ENCODE peak calls at places on chromosomes 16 and 17, in six cellular contexts. I is anterior cingulate cortex; H is fibroblast of pulmonary artery; M is AG08395; K is activated T-helper 1 cell treated with anti-CD3 and anti-CD28 coated beads, Interleukin-12 subunit alpha, Interleukin-12 subunit beta, Interleukin-2, Interleukin-4 antibody, amounts not matched to agents 30 ng/mL and 10 ng/mL and 1 ng/mL, durations not matched to agents 14 hours and 24 hours and 36 hours; R is HTR-8/SVneo. Y is an unnamed sample.

GRCh38 chr16:1650131-1650530 is 27.9 kb upstream of the JPT2 start:
- DNase-seq in I (no peak), H (peak), M (no peak), K (no peak), R (no peak), Y (peak)

GRCh38 chr17:9982159-9982558 is 77.1 kb upstream of the RCVRN start:
- DNase-seq in I (no peak), H (no peak), M (no peak), K (no peak), R (no peak), Y (no peak)

GRCh38 chr17:16419074-16419928 is 3.9 kb downstream of the TRPV2 start:
- DNase-seq in I (no peak), H (peak), M (peak), K (peak), R (peak), Y (peak)

GRCh38 chr16:4652561-4652960 is 27.9 kb downstream of the MGRN1 start:
- DNase-seq in I (no peak), H (no peak), M (no peak), K (no peak), R (no peak), Y (no peak)

GRCh38 chr17:49576121-49576905 is 642 bp downstream of the NXPH3 start:
- DNase-seq in I (no peak), H (peak), M (peak), K (no peak), R (peak), Y (no peak)

GRCh38 chr16:68802190-68802589 is 41.1 kb upstream of the TANGO6 start:
- DNase-seq in I (no peak), H (peak), M (peak), K (no peak), R (no peak), Y (no peak)

GRCh38 chr17:27888945-27889344 is 4.2 kb downstream of the LYRM9 start:
- DNase-seq in I (no peak), H (peak), M (peak), K (no peak), R (peak), Y (no peak)

GRCh38 chr17:50201226-50201854 is at the start of gene COL1A1:
- DNase-seq in I (no peak), H (peak), M (peak), K (no peak), R (peak), Y (no peak)

Y was measured in head of caudate nucleus.